ENCODE peak calls at places on chromosomes 3 and 15, in four cellular contexts. J, Q, Y and Z are unnamed samples.

GRCh38 chr3:51559961-51560360 is 21.4 kb downstream of the RAD54L2 start:
- DNase-seq in J (no peak), Q (no peak), Y (no peak), Z (no peak)

GRCh38 chr15:29774900-29775299 is 47.4 kb downstream of the TJP1 start:
- DNase-seq in J (no peak), Q (peak; percentile 35), Y (no peak), Z (peak; percentile 55)

GRCh38 chr3:45498532-45498931 is 96.0 kb upstream of the LIMD1 start:
- DNase-seq in J (no peak), Q (no peak), Y (no peak), Z (no peak)

GRCh38 chr3:11499144-11499543 is 144.6 kb downstream of the VGLL4 start:
- DNase-seq in J (no peak), Q (peak; percentile 10), Y (no peak), Z (peak; percentile 92)

GRCh38 chr3:19254189-19254588 is 105.9 kb downstream of the KCNH8 start:
- DNase-seq in J (no peak), Q (no peak), Y (no peak), Z (no peak)

GRCh38 chr3:53075743-53076140 is 29.9 kb upstream of the SFMBT1 start:
- DNase-seq in J (no peak), Q (no peak), Y (no peak), Z (no peak)

GRCh38 chr3:15591235-15591634 is 10.1 kb downstream of the HACL1 start:
- DNase-seq in J (no peak), Q (no peak), Y (no peak), Z (no peak)

GRCh38 chr15:75718326-75718725 is 5.7 kb upstream of the CSPG4 start:
- DNase-seq in J (no peak), Q (peak; percentile 89), Y (no peak), Z (no peak)

GRCh38 chr15:69131362-69132215 is 28.8 kb upstream of the GLCE start:
- DNase-seq in J (no peak), Q (no peak), Y (no peak), Z (no peak)

GRCh38 chr3:66380200-66380932 is 120.5 kb downstream of the LRIG1 start:
- DNase-seq in J (no peak), Q (no peak), Y (no peak), Z (no peak)
- H3K36me3 ChIP-seq in J (peaks cover 5% of the 10 kb centered on the region), Q (no peaks in the 10 kb centered on the region), Y (peaks cover 40% of the 10 kb centered on the region), Z (peaks cover 4% of the 10 kb centered on the region)

DNA sequence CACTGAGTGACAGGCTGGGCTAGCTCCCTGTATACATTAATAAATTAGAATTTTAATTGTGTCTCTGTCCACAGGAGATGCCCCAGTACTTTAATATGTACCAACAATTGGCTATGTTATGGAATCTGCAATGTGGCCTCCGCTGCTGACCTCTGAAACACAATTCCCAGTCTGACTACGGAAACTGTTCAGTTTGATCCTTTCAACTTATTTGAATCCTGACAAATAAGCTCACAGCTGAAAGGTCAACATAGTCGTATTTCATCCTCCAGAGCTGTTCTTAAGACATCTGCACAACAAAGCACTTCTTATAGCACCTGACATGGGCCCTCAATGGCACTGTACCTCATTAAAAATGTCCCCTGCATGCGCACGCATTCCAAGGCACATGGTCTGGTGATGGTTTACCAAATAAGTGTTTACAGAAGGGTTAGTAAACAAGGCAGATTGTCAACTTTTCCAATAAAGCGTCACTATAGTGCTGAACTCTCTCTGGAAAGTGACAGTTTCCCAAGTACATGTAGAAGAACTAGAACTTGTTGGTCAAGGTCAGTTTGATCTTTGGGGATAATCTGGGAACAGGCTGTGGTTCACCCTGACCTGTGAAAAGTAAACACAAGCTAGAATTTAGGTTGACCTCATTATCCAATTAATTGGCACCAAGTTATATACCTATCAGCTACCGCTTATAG is 472.9 kb downstream of the FOXP1 start:
- DNase-seq in J (no peak), Q (no peak), Y (no peak), Z (no peak)
- H3K36me3 ChIP-seq in J (no peaks in the 10 kb centered on the region), Q (peaks cover 3% of the 10 kb centered on the region), Y (peaks cover 9% of the 10 kb centered on the region), Z (no peaks in the 10 kb centered on the region)

DNA sequence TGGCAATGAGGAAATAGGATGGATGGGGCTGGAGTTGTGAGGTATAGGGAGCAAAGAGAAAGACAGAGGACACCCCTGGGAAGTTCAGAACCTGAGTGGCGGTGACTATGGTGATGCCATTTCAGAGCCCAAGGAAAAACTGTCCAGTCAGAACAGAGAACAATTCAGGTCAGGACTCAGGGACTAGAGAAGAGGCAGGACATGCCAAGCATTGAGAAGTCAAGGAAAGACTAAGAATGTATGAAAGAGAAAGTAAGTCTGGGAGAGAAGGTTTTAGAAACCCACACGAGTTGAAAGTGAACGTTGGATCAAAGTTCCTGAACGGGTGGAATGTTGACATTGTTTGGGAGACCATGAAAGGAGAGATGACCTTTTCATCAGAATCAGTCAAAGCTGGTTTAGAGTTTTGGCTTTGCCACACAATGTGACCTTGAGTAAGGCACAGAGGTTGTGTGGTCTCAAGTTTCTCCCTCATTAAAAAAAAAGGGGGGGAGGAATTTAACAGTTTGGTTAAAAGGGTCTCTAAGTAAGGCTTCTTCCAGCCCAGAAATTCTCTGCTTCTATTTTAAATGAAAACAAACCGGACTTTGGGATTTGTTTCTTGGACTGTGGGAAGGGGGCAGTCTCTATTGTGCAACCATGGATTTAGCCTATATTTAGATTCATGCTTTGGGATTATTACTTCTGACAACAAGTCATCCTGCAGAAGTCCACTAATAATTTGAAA is 315.8 kb upstream of the TBL1XR1 start:
- DNase-seq in J (no peak), Q (no peak), Y (no peak), Z (no peak)
- H3K36me3 ChIP-seq in J (no peaks in the 10 kb centered on the region), Q (no peaks in the 10 kb centered on the region), Y (no peaks in the 10 kb centered on the region), Z (no peaks in the 10 kb centered on the region)

DNA sequence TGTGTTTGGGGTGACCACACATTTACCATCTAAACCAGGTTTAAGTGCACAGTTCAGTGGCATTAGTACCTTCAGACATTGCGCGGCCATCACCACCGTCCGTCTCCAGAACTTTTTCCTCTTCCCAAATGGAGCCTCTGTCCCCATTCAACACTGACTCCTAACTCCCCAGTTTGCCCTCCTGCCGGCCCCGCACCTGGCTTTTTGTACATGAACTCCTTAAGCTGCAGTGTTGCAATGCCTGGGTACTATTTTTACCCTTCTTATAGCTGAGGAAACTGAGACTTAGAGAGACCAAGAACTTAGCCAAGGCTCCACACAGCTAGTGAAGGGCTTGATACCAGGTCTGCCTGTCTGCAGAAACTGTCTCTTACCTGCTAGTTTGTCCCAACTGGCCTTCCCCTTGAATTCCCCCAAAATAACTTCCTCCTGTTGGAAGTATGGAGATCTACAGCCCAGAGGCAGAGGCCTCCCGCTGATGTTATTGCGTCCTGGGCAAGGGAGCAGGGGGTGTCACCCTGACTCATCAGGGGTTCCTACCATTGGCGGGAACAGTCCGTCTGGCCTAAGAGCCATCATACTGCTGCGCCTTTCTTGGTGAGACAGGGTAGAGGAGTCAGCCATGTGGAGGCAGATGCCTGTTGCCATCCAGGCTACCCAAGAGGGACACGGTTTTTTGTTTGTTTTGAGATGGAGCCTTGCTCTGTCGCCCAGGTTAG is 65.6 kb downstream of the GRIP2 start:
- DNase-seq in J (no peak), Q (no peak), Y (no peak), Z (no peak)
- H3K36me3 ChIP-seq in J (no peaks in the 10 kb centered on the region), Q (no peaks in the 10 kb centered on the region), Y (peaks cover 10% of the 10 kb centered on the region), Z (peaks cover 10% of the 10 kb centered on the region)